ENCODE peak calls at places on chromosomes 3 and 15, in six cellular contexts. S is islet precursor cell, F is M059J, J is GM04504, Y is coronary artery, B is HT1080. O is an unnamed sample.

GRCh38 chr15:29270169-29270955 is 740 bp upstream of the NSMCE3 start:
- DNase-seq in S (no peak), J (no peak), B (no peak), F (peak), Y (no peak), O (no peak)

GRCh38 chr3:185176756-185177359 is 24.0 kb upstream of the C3orf70 start:
- DNase-seq in J (peak), F (peak), Y (no peak), S (no peak), B (peak), O (peak)

GRCh38 chr15:44593042-44593736 is 56.2 kb downstream of the EIF3J start:
- DNase-seq in F (peak), J (no peak), Y (no peak), S (no peak), B (peak), O (no peak)

GRCh38 chr15:65638681-65639089 is 16.9 kb downstream of the SLC24A1 start:
- DNase-seq in Y (no peak), B (peak), J (peak), S (no peak), F (peak), O (peak)

GRCh38 chr3:189227249-189227648 is 55.5 kb downstream of the TPRG1 start:
- DNase-seq in Y (no peak), B (no peak), F (no peak), S (no peak), J (no peak), O (no peak)

GRCh38 chr3:70064194-70064787 is 64.8 kb downstream of the SAMMSON start:
- DNase-seq in B (no peak), Y (no peak), S (no peak), J (peak), F (peak), O (peak)

GRCh38 chr3:37765591-37766219 is 96.0 kb upstream of the CTDSPL start:
- DNase-seq in J (no peak), S (peak), Y (peak), F (no peak), B (no peak), O (no peak)

GRCh38 chr3:30970183-30970582 is 75.7 kb upstream of the GADL1 start:
- DNase-seq in S (no peak), F (peak), J (no peak), Y (no peak), B (peak), O (no peak)

GRCh38 chr3:16399473-16399872 is 114.0 kb downstream of the RFTN1 start:
- DNase-seq in B (peak), J (peak), S (peak), F (peak), Y (no peak), O (peak)

GRCh38 chr3:49709852-49710251 is 9.6 kb downstream of the AMIGO3 start:
- DNase-seq in F (no peak), B (no peak), S (no peak), Y (no peak), J (no peak), O (no peak)

GRCh38 chr3:39981547-39982184 is 172.3 kb downstream of the MYRIP start:
- DNase-seq in B (no peak), J (no peak), S (no peak), F (no peak), Y (no peak), O (no peak)

O was measured in Daoy.